ENCODE peak calls at places on chromosome X, in eight cellular contexts. K is HTR-8/SVneo; U is KBM-7; B is tibial artery; V is NCI-H1417 treated with DMSO at 0.1 percent for 48 hours; N is HT-29; P is HCT116; R is activated CD8-positive, alpha-beta memory T cell treated with anti-CD3 and anti-CD28 coated beads, Interleukin-2, amount 50 U/mL, for 4 hours. O is an unnamed sample.

GRCh38 chrX:46376246-46376885 is 168.9 kb downstream of the ZNF674 start:
- DNase-seq in P (peak; percentile 56), V (no peak), K (peak; percentile 19), U (peak; percentile 80), N (peak; percentile 92), B (no peak), R (no peak), O (peak; percentile 48)

GRCh38 chrX:38548508-38548907 is 12.8 kb upstream of the TSPAN7 start:
- DNase-seq in R (no peak), P (no peak), V (no peak), N (no peak), U (no peak), B (no peak), K (no peak), O (no peak)

GRCh38 chrX:118240359-118240758 is 105.5 kb upstream of the WDR44 start:
- DNase-seq in K (no peak), V (no peak), B (no peak), R (no peak), N (no peak), P (no peak), U (no peak), O (no peak)

GRCh38 chrX:74535633-74536141 is 78.7 kb downstream of the RLIM start:
- DNase-seq in P (no peak), R (peak; percentile 28), K (peak; percentile 74), B (peak; percentile 82), U (no peak), N (peak; percentile 64), V (no peak), O (no peak)

GRCh38 chrX:46029777-46030176 is 515.4 kb downstream of the ZNF674 start:
- DNase-seq in B (no peak), U (no peak), R (no peak), P (no peak), N (no peak), V (peak; percentile 97), K (no peak), O (peak; percentile 35)

GRCh38 chrX:6052111-6052745 is 176.4 kb downstream of the NLGN4X start:
- DNase-seq in U (no peak), K (no peak), B (no peak), P (no peak), N (no peak), R (no peak), V (no peak), O (peak; percentile 61)

GRCh38 chrX:149497626-149498025 is 7.5 kb downstream of the IDS start:
- DNase-seq in B (no peak), U (no peak), P (no peak), R (no peak), N (no peak), K (no peak), V (no peak), O (peak; percentile 65)

GRCh38 chrX:122866527-122866926 is 317.6 kb upstream of the GRIA3 start:
- DNase-seq in R (no peak), K (no peak), V (no peak), U (no peak), B (no peak), N (no peak), P (no peak), O (no peak)

GRCh38 chrX:15985937-15986336 is 131.3 kb upstream of the AP1S2 start:
- DNase-seq in B (no peak), R (no peak), K (no peak), V (no peak), P (no peak), U (no peak), N (no peak), O (no peak)

GRCh38 chrX:9369802-9370291 is 95.0 kb upstream of the TBL1X start:
- DNase-seq in B (no peak), R (no peak), V (no peak), P (no peak), U (no peak), K (no peak), N (no peak), O (no peak)

GRCh38 chrX:24934279-24934678 is 81.5 kb downstream of the ARX start:
- DNase-seq in N (no peak), R (no peak), P (no peak), U (no peak), B (no peak), K (no peak), V (no peak), O (no peak)

GRCh38 chrX:102067966-102068723 is 57.3 kb upstream of the TCEAL2 start:
- DNase-seq in U (peak; percentile 51), R (no peak), N (peak; percentile 50), B (no peak), V (no peak), P (no peak), K (no peak), O (no peak)

GRCh38 chrX:100083146-100083715 is 326.8 kb downstream of the PCDH19 start:
- DNase-seq in B (no peak), U (no peak), N (no peak), R (no peak), K (no peak), V (no peak), P (no peak), O (no peak)

GRCh38 chrX:56729152-56729557 is at the start of gene NBDY:
- DNase-seq in R (peak; percentile 18), U (peak; percentile 76), B (no peak), P (no peak), N (peak; percentile 52), V (no peak), K (no peak), O (peak; percentile 59)

GRCh38 chrX:21993265-21993664 is 38.9 kb upstream of the PHEX start:
- DNase-seq in K (no peak), N (no peak), R (no peak), V (no peak), B (peak; percentile 64), U (peak; percentile 35), P (no peak), O (no peak)

GRCh38 chrX:154541896-154542722 is 4.5 kb downstream of the G6PD start:
- DNase-seq in U (peak; percentile 94), R (peak; percentile 67), V (no peak), B (peak; percentile 94), N (peak; percentile 79), K (peak; percentile 62), P (peak; percentile 34), O (peak; percentile 93)

GRCh38 chrX:119549327-119550016 is 15.7 kb downstream of the STEEP1 start:
- DNase-seq in N (no peak), P (no peak), R (no peak), B (no peak), U (no peak), V (no peak), K (no peak), O (no peak)

GRCh38 chrX:17567173-17567572 is 170.1 kb upstream of the SCML1 start:
- DNase-seq in U (no peak), P (no peak), B (no peak), K (no peak), V (no peak), R (no peak), N (no peak), O (no peak)

GRCh38 chrX:143683486-143683885 is 37.1 kb downstream of the SPANXN2 start:
- DNase-seq in B (no peak), P (no peak), V (no peak), U (no peak), K (no peak), N (no peak), R (no peak), O (no peak)

GRCh38 chrX:16687514-16687913 is 25.0 kb downstream of the CTPS2 start:
- DNase-seq in B (no peak), K (no peak), R (no peak), P (no peak), N (no peak), U (no peak), V (no peak), O (no peak)

GRCh38 chrX:55210931-55211677 is 9.0 kb upstream of the PAGE5 start:
- DNase-seq in V (no peak), N (peak; percentile 33), K (no peak), U (no peak), R (no peak), B (no peak), P (no peak), O (no peak)

GRCh38 chrX:120301960-120302359 is 9.3 kb downstream of the TMEM255A start:
- DNase-seq in R (no peak), K (no peak), V (peak; percentile 36), N (no peak), B (no peak), U (no peak), P (no peak), O (no peak)

GRCh38 chrX:3426552-3426951 is 80.1 kb upstream of the MXRA5 start:
- DNase-seq in K (no peak), V (no peak), B (no peak), P (no peak), U (no peak), N (no peak), R (no peak), O (no peak)

GRCh38 chrX:20225488-20225833 is 41.2 kb downstream of the RPS6KA3 start:
- DNase-seq in V (no peak), U (no peak), B (no peak), N (no peak), K (no peak), P (no peak), R (no peak), O (no peak)

GRCh38 chrX:22147942-22148341 is 115.8 kb downstream of the PHEX start:
- DNase-seq in K (no peak), R (no peak), B (no peak), P (no peak), N (no peak), V (no peak), U (no peak), O (no peak)

GRCh38 chrX:109856974-109857373 is 123.9 kb upstream of the ACSL4 start:
- DNase-seq in U (peak; percentile 72), R (no peak), V (no peak), P (no peak), N (peak; percentile 61), B (no peak), K (no peak), O (no peak)

GRCh38 chrX:129771266-129771995 is 8.3 kb upstream of the SASH3 start:
- DNase-seq in R (no peak), B (no peak), U (no peak), N (no peak), K (no peak), V (no peak), P (no peak), O (no peak)

GRCh38 chrX:15998350-15998749 is 125.0 kb upstream of the GRPR start:
- DNase-seq in U (no peak), K (no peak), N (no peak), B (no peak), P (no peak), V (no peak), R (no peak), O (no peak)

O was measured in PC-9.